ENCODE peak calls at places on chromosome 1, in four cellular contexts. One of them, this sample, is unnamed.
A peak's percentile ranks its signal among the peaks of the same experiment; 100 is the strongest.

GRCh38 chr1:108199231-108199657 is 899 bp downstream of the SLC25A24 start:
- DNase-seq in fibroblast of pulmonary artery: peak; percentile 54
- DNase-seq in choroid plexus epithelial cell: peak; percentile 32
- DNase-seq in cardiac muscle cell: peak; percentile 49
- DNase-seq in this sample: peak; percentile 55

GRCh38 chr1:107804134-107804533 is 160.8 kb downstream of the VAV3 start:
- DNase-seq in fibroblast of pulmonary artery: no peak
- DNase-seq in choroid plexus epithelial cell: no peak
- DNase-seq in cardiac muscle cell: no peak
- DNase-seq in this sample: no peak

GRCh38 chr1:199202331-199202730 is 563.5 kb downstream of the PTPRC start:
- DNase-seq in fibroblast of pulmonary artery: no peak
- DNase-seq in choroid plexus epithelial cell: no peak
- DNase-seq in cardiac muscle cell: no peak
- DNase-seq in this sample: no peak

GRCh38 chr1:159188375-159188788 is 16.3 kb upstream of the ACKR1 start:
- DNase-seq in fibroblast of pulmonary artery: peak; percentile 48
- DNase-seq in choroid plexus epithelial cell: peak; percentile 36
- DNase-seq in cardiac muscle cell: peak; percentile 60
- DNase-seq in this sample: no peak

GRCh38 chr1:93728480-93729131 is 47.0 kb upstream of the BCAR3 start:
- DNase-seq in fibroblast of pulmonary artery: no peak
- DNase-seq in choroid plexus epithelial cell: no peak
- DNase-seq in cardiac muscle cell: no peak
- DNase-seq in this sample: peak; percentile 34

GRCh38 chr1:67646145-67647035 is 38.6 kb upstream of the GADD45A start:
- DNase-seq in fibroblast of pulmonary artery: peak; percentile 33
- DNase-seq in choroid plexus epithelial cell: peak; percentile 53
- DNase-seq in cardiac muscle cell: peak; percentile 54
- DNase-seq in this sample: peak; percentile 53

GRCh38 chr1:212620293-212620692 is 11.7 kb downstream of the ATF3 start:
- DNase-seq in fibroblast of pulmonary artery: no peak
- DNase-seq in choroid plexus epithelial cell: no peak
- DNase-seq in cardiac muscle cell: no peak
- DNase-seq in this sample: no peak

GRCh38 chr1:63379583-63379982 is 12.2 kb downstream of the ALG6 start:
- DNase-seq in fibroblast of pulmonary artery: no peak
- DNase-seq in choroid plexus epithelial cell: no peak
- DNase-seq in cardiac muscle cell: no peak
- DNase-seq in this sample: no peak

GRCh38 chr1:23878668-23879067 is 10.6 kb upstream of the FUCA1 start:
- DNase-seq in fibroblast of pulmonary artery: no peak
- DNase-seq in choroid plexus epithelial cell: no peak
- DNase-seq in cardiac muscle cell: no peak
- DNase-seq in this sample: no peak

GRCh38 chr1:247299723-247300381 is 31.8 kb downstream of the ZNF496 start:
- DNase-seq in fibroblast of pulmonary artery: no peak
- DNase-seq in choroid plexus epithelial cell: no peak
- DNase-seq in cardiac muscle cell: no peak
- DNase-seq in this sample: no peak

GRCh38 chr1:41652346-41653124 is 168.1 kb upstream of the EDN2 start:
- DNase-seq in fibroblast of pulmonary artery: no peak
- DNase-seq in choroid plexus epithelial cell: no peak
- DNase-seq in cardiac muscle cell: no peak
- DNase-seq in this sample: no peak

GRCh38 chr1:57623039-57623790 is 199.4 kb upstream of the DAB1 start:
- DNase-seq in fibroblast of pulmonary artery: peak; percentile 21
- DNase-seq in choroid plexus epithelial cell: peak; percentile 64
- DNase-seq in cardiac muscle cell: peak; percentile 64
- DNase-seq in this sample: no peak

GRCh38 chr1:146001734-146002133 is 5.4 kb upstream of the TXNIP start:
- DNase-seq in fibroblast of pulmonary artery: no peak
- DNase-seq in choroid plexus epithelial cell: no peak
- DNase-seq in cardiac muscle cell: no peak
- DNase-seq in this sample: no peak

GRCh38 chr1:146012703-146013565 is 8.6 kb downstream of the HJV start:
- DNase-seq in fibroblast of pulmonary artery: peak; percentile 88
- DNase-seq in choroid plexus epithelial cell: peak; percentile 92
- DNase-seq in cardiac muscle cell: peak; percentile 83
- DNase-seq in this sample: peak; percentile 89

GRCh38 chr1:146010126-146010738 is 11.3 kb downstream of the HJV start:
- DNase-seq in fibroblast of pulmonary artery: no peak
- DNase-seq in choroid plexus epithelial cell: no peak
- DNase-seq in cardiac muscle cell: no peak
- DNase-seq in this sample: no peak

GRCh38 chr1:146007785-146008133 is 11.4 kb upstream of the TXNIP start:
- DNase-seq in fibroblast of pulmonary artery: no peak
- DNase-seq in choroid plexus epithelial cell: no peak
- DNase-seq in cardiac muscle cell: no peak
- DNase-seq in this sample: no peak

GRCh38 chr1:146007048-146007784 is 10.8 kb upstream of the TXNIP start:
- DNase-seq in fibroblast of pulmonary artery: peak; percentile 92
- DNase-seq in choroid plexus epithelial cell: peak; percentile 93
- DNase-seq in cardiac muscle cell: peak; percentile 90
- DNase-seq in this sample: peak; percentile 92
- H3K4me3 ChIP-seq in fibroblast of pulmonary artery: no peak overlapping the region
- H3K4me3 ChIP-seq in choroid plexus epithelial cell: peak overlapping the region; percentile 26
- H3K4me3 ChIP-seq in cardiac muscle cell: no peak overlapping the region
- H3K4me3 ChIP-seq in this sample: no peak overlapping the region

DNA sequence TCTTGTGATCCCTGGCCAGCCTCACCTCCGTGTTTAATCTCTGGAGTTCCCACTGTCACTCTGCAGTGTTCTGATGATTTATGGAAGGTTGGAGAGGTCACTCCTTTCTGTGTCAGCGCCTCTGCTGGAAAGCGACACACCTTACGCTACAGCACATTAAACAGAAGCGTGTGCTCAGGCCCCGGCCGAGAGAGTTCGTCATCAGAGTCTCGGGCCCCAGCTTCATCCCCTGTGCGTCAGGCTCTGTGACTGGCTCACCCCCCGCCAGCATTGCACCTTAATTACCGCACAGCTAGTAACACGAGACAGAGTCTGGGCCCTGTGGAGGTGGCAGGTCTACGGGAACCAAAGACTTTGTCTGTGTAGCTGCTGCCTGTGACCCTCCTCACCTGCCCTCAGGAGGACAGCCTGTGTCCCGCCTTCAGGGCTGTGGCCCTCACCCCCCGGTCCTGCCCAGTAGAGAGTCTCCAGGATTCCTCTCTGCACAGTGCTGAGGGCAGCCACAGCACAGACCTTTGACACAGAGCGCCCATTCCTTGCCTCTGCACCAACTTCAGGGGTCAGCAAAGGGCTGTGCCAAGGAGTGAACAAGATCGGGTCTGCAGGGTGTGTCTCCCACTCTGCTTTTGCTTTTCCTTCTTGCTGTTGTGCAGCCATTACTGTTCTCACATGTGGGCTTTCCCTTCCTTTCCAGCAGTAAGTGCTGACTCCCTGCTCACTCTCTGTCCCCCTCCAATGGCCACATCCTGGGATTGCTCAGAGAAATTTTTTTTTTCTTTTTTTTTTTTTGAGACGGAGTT is 157.6 kb downstream of the PGBD5 start:
- DNase-seq in fibroblast of pulmonary artery: peak; percentile 87
- DNase-seq in choroid plexus epithelial cell: peak; percentile 87
- DNase-seq in cardiac muscle cell: peak; percentile 86
- DNase-seq in this sample: peak; percentile 75
- TF ChIP-seq CTCF in fibroblast of pulmonary artery: peak; percentile 84
- TF ChIP-seq CTCF in choroid plexus epithelial cell: peak; percentile 87
- TF ChIP-seq CTCF in cardiac muscle cell: peak; percentile 78
- TF ChIP-seq CTCF in this sample: peak; percentile 82

GRCh38 chr1:37845049-37845646 is 14.2 kb downstream of the MTF1 start:
- DNase-seq in fibroblast of pulmonary artery: no peak
- DNase-seq in choroid plexus epithelial cell: no peak
- DNase-seq in cardiac muscle cell: no peak
- DNase-seq in this sample: no peak
- H3K4me3 ChIP-seq in fibroblast of pulmonary artery: no peak overlapping the region
- H3K4me3 ChIP-seq in choroid plexus epithelial cell: no peak overlapping the region
- H3K4me3 ChIP-seq in cardiac muscle cell: no peak overlapping the region
- H3K4me3 ChIP-seq in this sample: no peak overlapping the region

DNA sequence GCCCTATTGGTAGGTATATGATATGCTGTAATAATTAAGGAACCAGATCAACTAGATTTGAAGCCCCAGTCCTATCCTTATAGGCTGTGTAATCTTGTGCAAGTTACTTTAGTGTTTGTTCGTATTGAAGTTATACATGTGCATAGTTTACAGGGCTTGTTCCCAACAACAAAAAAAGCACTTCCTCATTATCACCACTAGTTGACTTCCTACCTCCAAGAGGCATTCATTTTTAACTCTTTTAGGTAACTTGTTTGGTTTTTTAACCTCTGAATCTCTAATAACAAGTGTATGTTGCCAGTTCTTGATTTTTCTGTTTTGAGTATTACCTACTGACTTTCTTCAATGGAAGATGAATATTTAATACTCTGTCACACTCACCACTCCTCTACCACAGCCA is 71.9 kb downstream of the ST3GAL3 start:
- DNase-seq in fibroblast of pulmonary artery: no peak
- DNase-seq in choroid plexus epithelial cell: no peak
- DNase-seq in cardiac muscle cell: no peak
- DNase-seq in this sample: no peak
- TF ChIP-seq CTCF in fibroblast of pulmonary artery: no peak
- TF ChIP-seq CTCF in choroid plexus epithelial cell: no peak
- TF ChIP-seq CTCF in cardiac muscle cell: no peak
- TF ChIP-seq CTCF in this sample: no peak

DNA sequence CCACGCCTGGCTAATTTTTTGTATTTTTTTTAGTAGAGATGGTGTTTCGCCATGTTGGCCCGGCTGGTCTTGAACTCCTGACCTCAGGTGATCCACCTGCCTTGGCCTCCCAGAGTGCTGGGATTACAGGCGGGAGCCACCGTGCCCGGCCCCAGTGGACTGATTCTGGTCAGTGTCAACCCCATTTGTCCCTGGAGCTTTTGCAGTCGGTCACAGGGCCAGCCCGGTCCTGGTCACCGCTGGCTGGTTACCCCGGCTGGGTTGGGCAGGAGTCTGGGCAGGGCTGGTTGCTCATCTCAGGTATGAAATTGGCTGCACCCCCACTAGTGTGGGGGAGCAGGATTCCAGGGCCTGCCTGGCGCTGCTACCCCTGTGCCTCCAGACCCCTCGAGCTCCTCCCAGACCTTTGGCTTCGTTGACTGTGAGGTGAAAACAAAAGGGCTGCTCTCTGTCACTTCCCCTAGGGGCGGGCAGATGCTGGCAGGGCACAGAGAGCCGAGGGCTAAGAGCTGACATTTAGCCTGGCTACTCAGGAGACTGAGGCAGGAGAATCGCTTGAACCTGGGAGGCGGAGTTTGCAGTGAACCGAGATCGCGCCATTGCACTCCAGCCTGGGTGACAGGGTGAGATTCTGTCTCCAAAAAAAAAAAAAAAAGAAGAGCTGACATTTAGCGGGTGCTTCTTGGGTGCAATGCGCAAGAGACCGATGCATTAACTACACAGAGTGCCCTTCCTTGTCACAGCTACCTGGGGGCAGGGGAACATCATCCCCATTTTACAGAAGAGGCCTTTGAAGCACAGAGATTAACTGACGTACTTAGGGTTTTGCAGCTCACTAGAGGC is 10.6 kb downstream of the TNFRSF1B start:
- DNase-seq in fibroblast of pulmonary artery: no peak
- DNase-seq in choroid plexus epithelial cell: no peak
- DNase-seq in cardiac muscle cell: no peak
- DNase-seq in this sample: no peak
- H3K4me3 ChIP-seq in fibroblast of pulmonary artery: no peak overlapping the region
- H3K4me3 ChIP-seq in choroid plexus epithelial cell: no peak overlapping the region
- H3K4me3 ChIP-seq in cardiac muscle cell: no peak overlapping the region
- H3K4me3 ChIP-seq in this sample: no peak overlapping the region

GRCh38 chr1:167052389-167052788 is 37.8 kb downstream of the GPA33 start:
- DNase-seq in fibroblast of pulmonary artery: peak; percentile 4
- DNase-seq in choroid plexus epithelial cell: peak; percentile 37
- DNase-seq in cardiac muscle cell: peak; percentile 12
- DNase-seq in this sample: no peak
- TF ChIP-seq CTCF in fibroblast of pulmonary artery: peak; percentile 53
- TF ChIP-seq CTCF in choroid plexus epithelial cell: peak; percentile 77
- TF ChIP-seq CTCF in cardiac muscle cell: peak; percentile 46
- TF ChIP-seq CTCF in this sample: peak; percentile 47

GRCh38 chr1:34781844-34782391 is 904 bp downstream of the GJB3 start:
- DNase-seq in fibroblast of pulmonary artery: no peak
- DNase-seq in choroid plexus epithelial cell: no peak
- DNase-seq in cardiac muscle cell: no peak
- DNase-seq in this sample: no peak
- H3K4me3 ChIP-seq in fibroblast of pulmonary artery: no peak overlapping the region
- H3K4me3 ChIP-seq in choroid plexus epithelial cell: no peak overlapping the region
- H3K4me3 ChIP-seq in cardiac muscle cell: peak overlapping the region; percentile 13
- H3K4me3 ChIP-seq in this sample: no peak overlapping the region

GRCh38 chr1:27430903-27431653 is 38.7 kb downstream of the GPR3 start:
- DNase-seq in fibroblast of pulmonary artery: peak; percentile 38
- DNase-seq in choroid plexus epithelial cell: peak; percentile 53
- DNase-seq in cardiac muscle cell: peak; percentile 49
- DNase-seq in this sample: peak; percentile 49
- TF ChIP-seq CTCF in fibroblast of pulmonary artery: no peak
- TF ChIP-seq CTCF in choroid plexus epithelial cell: no peak
- TF ChIP-seq CTCF in cardiac muscle cell: no peak
- TF ChIP-seq CTCF in this sample: peak; percentile 9

DNA sequence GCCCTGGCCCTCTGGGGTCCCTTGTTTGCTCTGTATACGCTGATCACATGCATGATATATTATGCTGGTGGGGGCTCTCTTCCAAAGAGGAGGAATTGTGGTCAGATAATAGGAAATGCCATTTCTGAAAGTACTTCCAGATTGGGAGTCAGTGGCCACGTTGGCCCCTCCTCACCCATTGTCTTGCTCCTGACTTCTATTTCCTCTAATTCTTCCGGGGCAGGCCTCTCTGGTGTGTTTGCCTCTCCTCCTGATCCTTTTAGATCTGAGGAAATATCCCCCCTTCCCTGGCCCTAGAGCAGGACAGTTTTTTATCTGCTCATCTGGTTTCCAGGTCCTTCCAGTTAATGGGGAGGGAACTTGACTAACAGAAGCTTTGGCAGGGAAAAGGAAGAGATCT is 2.9 kb downstream of the VANGL2 start:
- DNase-seq in fibroblast of pulmonary artery: peak; percentile 71
- DNase-seq in choroid plexus epithelial cell: no peak
- DNase-seq in cardiac muscle cell: peak; percentile 50
- DNase-seq in this sample: peak; percentile 9
- H3K4me3 ChIP-seq in fibroblast of pulmonary artery: peak overlapping the region; percentile 75
- H3K4me3 ChIP-seq in choroid plexus epithelial cell: no peak overlapping the region
- H3K4me3 ChIP-seq in cardiac muscle cell: no peak overlapping the region
- H3K4me3 ChIP-seq in this sample: no peak overlapping the region

GRCh38 chr1:55071477-55071876 is 32.1 kb downstream of the PCSK9 start:
- DNase-seq in fibroblast of pulmonary artery: peak; percentile 76
- DNase-seq in choroid plexus epithelial cell: peak; percentile 86
- DNase-seq in cardiac muscle cell: peak; percentile 73
- DNase-seq in this sample: peak; percentile 49
- TF ChIP-seq CTCF in fibroblast of pulmonary artery: peak; percentile 71
- TF ChIP-seq CTCF in choroid plexus epithelial cell: peak; percentile 75
- TF ChIP-seq CTCF in cardiac muscle cell: peak; percentile 69
- TF ChIP-seq CTCF in this sample: peak; percentile 49

This sample was measured in fibroblast of the aortic adventitia.